ENCODE peak calls at places on chromosomes 3 and 15, in four cellular contexts. C, A, T and H are unnamed samples.

GRCh38 chr15:25693321-25694237 is 169.5 kb downstream of the ATP10A start:
- DNase-seq in C (peak; percentile 59), A (no peak), T (no peak), H (no peak)

GRCh38 chr15:64070106-64070505 is 23.5 kb downstream of the CIAO2A start:
- DNase-seq in C (no peak), A (no peak), T (no peak), H (no peak)

GRCh38 chr3:189937302-189938255 is 183.1 kb downstream of the P3H2 start:
- DNase-seq in C (peak; percentile 93), A (peak; percentile 94), T (no peak), H (no peak)

GRCh38 chr3:173862701-173863100 is 465.2 kb downstream of the NLGN1 start:
- DNase-seq in C (no peak), A (no peak), T (no peak), H (no peak)

GRCh38 chr3:73727117-73727802 is 102.5 kb upstream of the PDZRN3 start:
- DNase-seq in C (peak; percentile 71), A (peak; percentile 97), T (peak; percentile 23), H (no peak)

GRCh38 chr3:193078996-193079731 is 161.5 kb upstream of the MB21D2 start:
- DNase-seq in C (no peak), A (no peak), T (no peak), H (no peak)

GRCh38 chr3:16511561-16512434 is 1.7 kb downstream of the RFTN1 start:
- DNase-seq in C (peak; percentile 78), A (peak; percentile 86), T (no peak), H (peak; percentile 70)

GRCh38 chr3:175512700-175513099 is 653.6 kb downstream of the NAALADL2 start:
- DNase-seq in C (no peak), A (no peak), T (no peak), H (no peak)

GRCh38 chr3:123678108-123678511 is 93.3 kb upstream of the HACD2 start:
- DNase-seq in C (peak; percentile 90), A (peak; percentile 91), T (no peak), H (no peak)

GRCh38 chr3:162398554-162398953 is 901.9 kb downstream of the OTOL1 start:
- DNase-seq in C (no peak), A (no peak), T (no peak), H (no peak)

GRCh38 chr3:116059421-116060096 is 385.7 kb downstream of the LSAMP start:
- DNase-seq in C (peak; percentile 92), A (peak; percentile 84), T (no peak), H (no peak)

GRCh38 chr3:12507871-12508281 is 23.6 kb downstream of the TSEN2 start:
- DNase-seq in C (peak; percentile 50), A (peak; percentile 87), T (no peak), H (no peak)

GRCh38 chr3:33482126-33482525 is 41.9 kb upstream of the UBP1 start:
- DNase-seq in C (no peak), A (no peak), T (no peak), H (no peak)

GRCh38 chr3:9216736-9217135 is 32.7 kb downstream of the SRGAP3 start:
- DNase-seq in C (peak; percentile 68), A (no peak), T (no peak), H (no peak)

GRCh38 chr3:73086071-73086494 is 24.6 kb downstream of the EBLN2 start:
- DNase-seq in C (peak; percentile 64), A (no peak), T (no peak), H (peak; percentile 18)

GRCh38 chr3:155805204-155805801 is 775 bp downstream of the C3orf33 start:
- DNase-seq in C (peak; percentile 12), A (no peak), T (peak; percentile 34), H (no peak)

GRCh38 chr15:76060098-76060989 is 559 bp downstream of the TMEM266 start:
- DNase-seq in C (no peak), A (no peak), T (no peak), H (no peak)

GRCh38 chr3:24590344-24590880 is 95.8 kb upstream of the THRB start:
- DNase-seq in C (no peak), A (no peak), T (no peak), H (no peak)

GRCh38 chr3:136070953-136071949 is 105.7 kb downstream of the PPP2R3A start:
- DNase-seq in C (peak; percentile 14), A (no peak), T (no peak), H (no peak)

GRCh38 chr15:64314456-64314855 is 41.5 kb downstream of the CSNK1G1 start:
- DNase-seq in C (no peak), A (no peak), T (no peak), H (no peak)

GRCh38 chr15:74384566-74385441 is 17.4 kb upstream of the CYP11A1 start:
- DNase-seq in C (no peak), A (no peak), T (no peak), H (no peak)

GRCh38 chr3:50484681-50485263 is 18.7 kb downstream of the CACNA2D2 start:
- DNase-seq in C (no peak), A (no peak), T (no peak), H (no peak)

GRCh38 chr15:39624806-39625205 is 43.9 kb downstream of the THBS1 start:
- DNase-seq in C (peak; percentile 89), A (peak; percentile 76), T (no peak), H (peak; percentile 14)

GRCh38 chr15:58447244-58448010 is 15.6 kb downstream of the LIPC start:
- DNase-seq in C (peak; percentile 74), A (peak; percentile 90), T (no peak), H (no peak)

GRCh38 chr3:99920530-99921376 is 103.1 kb downstream of the CMSS1 start:
- DNase-seq in C (peak; percentile 53), A (peak; percentile 64), T (no peak), H (no peak)

GRCh38 chr3:23712656-23713559 is 92.8 kb upstream of the UBE2E1 start:
- DNase-seq in C (peak; percentile 78), A (peak; percentile 95), T (peak; percentile 35), H (no peak)

GRCh38 chr3:159416854-159417253 is 571.8 kb upstream of the IL12A start:
- DNase-seq in C (no peak), A (peak; percentile 24), T (no peak), H (no peak)

GRCh38 chr3:98918586-98918985 is 17.1 kb upstream of the DCBLD2 start:
- DNase-seq in C (peak; percentile 21), A (no peak), T (no peak), H (no peak)